ENCODE peak calls at places on chromosomes 11 and 22, in four cellular contexts. Q is A549, C is PC-3, S is fibroblast of the aortic adventitia. Y is an unnamed sample.

GRCh38 chr11:106495046-106495445 is 417.6 kb downstream of the AASDHPPT start:
- DNase-seq in Q (no peak), C (peak), S (no peak), Y (peak)

GRCh38 chr22:38153821-38154562 is 27.6 kb downstream of the PLA2G6 start:
- DNase-seq in Q (no peak), C (no peak), S (no peak), Y (no peak)

GRCh38 chr11:79439430-79439892 is 1.4 kb downstream of the TENM4 start:
- DNase-seq in Q (no peak), C (no peak), S (peak), Y (peak)

GRCh38 chr11:19380375-19380774 is 139.6 kb upstream of the E2F8 start:
- DNase-seq in Q (peak), C (peak), S (peak), Y (peak)

GRCh38 chr11:119671048-119671447 is 58.0 kb downstream of the NECTIN1 start:
- DNase-seq in Q (no peak), C (no peak), S (peak), Y (no peak)

GRCh38 chr22:45994516-45995404 is 17.8 kb upstream of the WNT7B start:
- DNase-seq in Q (peak), C (peak), S (peak), Y (peak)

GRCh38 chr22:24390576-24390975 is 36.8 kb upstream of the ADORA2A start:
- DNase-seq in Q (no peak), C (no peak), S (peak), Y (no peak)

GRCh38 chr11:129249351-129249750 is 57.2 kb upstream of the ARHGAP32 start:
- DNase-seq in Q (peak), C (peak), S (peak), Y (peak)

GRCh38 chr22:47695176-47695575 is 932.7 kb downstream of the TBC1D22A start:
- DNase-seq in Q (no peak), C (no peak), S (no peak), Y (no peak)

GRCh38 chr22:31659246-31659645 is 2.8 kb downstream of the PISD start:
- DNase-seq in Q (no peak), C (no peak), S (no peak), Y (peak)

GRCh38 chr22:22158207-22158816 is 86.3 kb upstream of the VPREB1 start:
- DNase-seq in Q (no peak), C (no peak), S (no peak), Y (no peak)

GRCh38 chr22:19289475-19290161 is 1.9 kb downstream of the CLTCL1 start:
- DNase-seq in Q (no peak), C (peak), S (peak), Y (peak)

GRCh38 chr22:36562261-36562835 is 33.4 kb upstream of the EIF3D start:
- DNase-seq in Q (peak), C (peak), S (peak), Y (peak)

GRCh38 chr11:44427432-44427831 is 117.5 kb upstream of the ALX4 start:
- DNase-seq in Q (no peak), C (peak), S (no peak), Y (no peak)

GRCh38 chr11:16114978-16115871 is 241.1 kb downstream of the SOX6 start:
- DNase-seq in Q (no peak), C (no peak), S (no peak), Y (no peak)

GRCh38 chr22:41862160-41862529 is 29.2 kb downstream of the SREBF2 start:
- DNase-seq in Q (no peak), C (no peak), S (peak), Y (no peak)

GRCh38 chr11:112525844-112526590 is 265.4 kb upstream of the PLET1 start:
- DNase-seq in Q (no peak), C (no peak), S (no peak), Y (peak)

GRCh38 chr11:11163256-11163655 is 189.8 kb downstream of the CSNK2A3 start:
- DNase-seq in Q (peak), C (peak), S (no peak), Y (no peak)

GRCh38 chr11:113440816-113441215 is 34.4 kb downstream of the DRD2 start:
- DNase-seq in Q (no peak), C (no peak), S (no peak), Y (no peak)

GRCh38 chr22:49721211-49721763 is 106.4 kb downstream of the BRD1 start:
- DNase-seq in Q (no peak), C (no peak), S (no peak), Y (no peak)

GRCh38 chr22:36194971-36195370 is 6.6 kb downstream of the APOL4 start:
- DNase-seq in Q (peak), C (peak), S (peak), Y (peak)

GRCh38 chr11:72864692-72865655 is 50.8 kb downstream of the ATG16L2 start:
- DNase-seq in Q (no peak), C (peak), S (peak), Y (peak)

GRCh38 chr11:66886671-66887221 is 29.9 kb downstream of the LRFN4 start:
- DNase-seq in Q (peak), C (no peak), S (peak), Y (peak)

GRCh38 chr11:82315093-82315492 is 418.6 kb downstream of the FAM181B start:
- DNase-seq in Q (no peak), C (peak), S (no peak), Y (peak)
- TF ChIP-seq CTCF in Q (no peak), C (peak), S (no peak), Y (peak)

GRCh38 chr11:65855927-65856363 is 2.0 kb downstream of the CFL1 start:
- DNase-seq in Q (no peak), C (no peak), S (no peak), Y (no peak)

GRCh38 chr11:65854161-65854592 is 3.8 kb downstream of the CFL1 start:
- DNase-seq in Q (no peak), C (no peak), S (no peak), Y (no peak)

GRCh38 chr11:65856689-65857499 is 1.1 kb downstream of the CFL1 start:
- DNase-seq in Q (no peak), C (peak), S (peak), Y (peak)

GRCh38 chr11:65853249-65853979 is 4.6 kb downstream of the CFL1 start:
- DNase-seq in Q (no peak), C (no peak), S (no peak), Y (no peak)

DNA sequence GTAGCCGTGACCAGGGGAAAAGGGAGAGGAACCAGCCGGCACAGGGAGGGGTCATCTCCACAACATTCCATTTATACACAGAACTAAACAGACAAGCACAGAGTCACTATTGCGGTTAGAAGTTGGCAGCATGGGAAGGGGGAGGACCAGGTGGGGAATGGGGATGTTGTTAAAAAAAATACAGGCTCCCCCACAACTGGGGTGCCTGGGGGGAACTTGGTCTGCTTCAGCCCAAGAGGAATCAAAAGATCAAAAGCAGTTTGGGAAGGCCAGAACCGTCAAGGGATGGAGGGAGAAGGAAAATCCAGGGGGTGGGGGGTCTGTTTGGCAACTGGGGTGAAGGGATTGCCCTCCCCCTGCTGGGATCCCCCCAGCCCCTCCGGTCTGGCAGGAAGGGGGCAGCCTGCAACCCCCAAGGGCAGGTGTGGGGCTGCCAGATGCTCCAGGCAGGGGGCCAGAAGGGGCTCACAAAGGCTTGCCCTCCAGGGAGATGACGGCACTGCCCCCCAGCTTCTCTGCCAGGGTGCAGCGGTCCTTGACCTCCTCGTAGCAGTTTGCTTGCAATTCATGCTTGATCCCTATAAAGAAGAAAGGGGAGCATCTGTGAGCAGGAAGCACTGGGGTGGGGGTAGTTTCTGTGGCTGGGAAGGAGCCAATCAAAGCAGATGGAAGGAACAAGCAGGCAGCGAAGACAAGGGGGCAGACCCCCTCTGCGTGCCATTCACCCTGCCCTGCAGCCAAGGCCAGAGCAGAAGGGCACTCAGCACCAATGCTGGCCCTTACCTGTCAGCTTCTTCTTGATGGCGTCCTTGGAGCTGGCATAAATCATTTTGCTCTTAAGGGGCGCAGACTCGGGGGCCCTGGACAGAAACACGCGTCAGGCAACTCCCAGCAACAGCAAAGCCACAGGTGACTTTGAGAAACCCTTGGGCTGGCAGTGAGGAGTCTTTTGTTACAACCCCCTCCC is 2.8 kb downstream of the CFL1 start:
- DNase-seq in Q (no peak), C (no peak), S (no peak), Y (no peak)
- H3K4me3 ChIP-seq in Q (no peak), C (peak), S (peak), Y (no peak)

GRCh38 chr11:74319139-74319538 is 7.7 kb upstream of the P4HA3 start:
- DNase-seq in Q (no peak), C (peak), S (peak), Y (peak)

GRCh38 chr11:74320538-74320937 is 9.1 kb upstream of the P4HA3 start:
- DNase-seq in Q (no peak), C (peak), S (peak), Y (peak)

GRCh38 chr11:74321487-74322188 is 10.2 kb upstream of the P4HA3 start:
- DNase-seq in Q (no peak), C (peak), S (peak), Y (peak)

GRCh38 chr11:74316772-74317505 is 5.5 kb upstream of the P4HA3 start:
- DNase-seq in Q (no peak), C (no peak), S (peak), Y (no peak)

DNA sequence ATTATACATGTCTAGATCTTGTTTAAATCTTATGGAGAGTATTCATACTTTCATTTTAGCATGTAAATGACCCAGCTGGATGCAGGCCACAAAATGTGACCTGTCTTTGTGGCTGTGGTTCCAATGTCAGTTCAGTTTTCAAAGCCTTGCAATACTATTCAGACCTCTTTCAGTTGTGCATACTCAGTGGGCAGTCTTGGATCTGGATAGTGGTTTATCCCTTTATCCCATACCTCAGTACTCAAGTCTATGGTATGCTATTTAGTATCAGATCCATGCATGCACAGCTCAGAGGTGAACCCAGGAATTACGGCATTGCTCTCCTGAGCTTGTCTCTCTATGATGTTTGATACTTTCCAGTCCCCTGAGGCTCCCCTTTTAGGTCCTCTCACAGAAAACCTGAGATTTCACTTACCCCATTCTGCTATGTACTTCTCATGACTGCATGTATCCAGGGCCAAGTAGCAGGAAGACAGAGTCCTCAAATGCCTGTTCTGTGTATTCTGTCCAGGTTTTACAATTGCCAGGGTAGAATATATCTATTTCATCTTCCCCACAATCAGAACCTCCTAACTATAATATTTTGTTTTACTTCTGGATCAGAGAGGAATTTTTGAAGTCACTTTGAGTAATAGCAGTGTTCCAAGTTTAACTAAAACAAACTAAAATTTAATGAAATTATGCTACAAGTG is 6.9 kb upstream of the P4HA3 start:
- DNase-seq in Q (no peak), C (peak), S (peak), Y (no peak)
- TF ChIP-seq CTCF in Q (no peak), C (no peak), S (no peak), Y (no peak)

GRCh38 chr11:75839851-75840250 is 24.8 kb downstream of the UVRAG start:
- DNase-seq in Q (no peak), C (no peak), S (peak), Y (peak)

GRCh38 chr11:75840560-75840959 is 25.6 kb downstream of the UVRAG start:
- DNase-seq in Q (no peak), C (no peak), S (no peak), Y (no peak)

GRCh38 chr11:75836422-75836821 is 21.4 kb downstream of the UVRAG start:
- DNase-seq in Q (no peak), C (no peak), S (no peak), Y (no peak)

GRCh38 chr11:75831915-75832502 is 17.0 kb downstream of the UVRAG start:
- DNase-seq in Q (no peak), C (no peak), S (no peak), Y (no peak)

GRCh38 chr11:75834728-75835127 is 19.7 kb downstream of the UVRAG start:
- DNase-seq in Q (no peak), C (no peak), S (no peak), Y (no peak)
- H3K4me3 ChIP-seq in Q (no peak), C (no peak), S (no peak), Y (no peak)

DNA sequence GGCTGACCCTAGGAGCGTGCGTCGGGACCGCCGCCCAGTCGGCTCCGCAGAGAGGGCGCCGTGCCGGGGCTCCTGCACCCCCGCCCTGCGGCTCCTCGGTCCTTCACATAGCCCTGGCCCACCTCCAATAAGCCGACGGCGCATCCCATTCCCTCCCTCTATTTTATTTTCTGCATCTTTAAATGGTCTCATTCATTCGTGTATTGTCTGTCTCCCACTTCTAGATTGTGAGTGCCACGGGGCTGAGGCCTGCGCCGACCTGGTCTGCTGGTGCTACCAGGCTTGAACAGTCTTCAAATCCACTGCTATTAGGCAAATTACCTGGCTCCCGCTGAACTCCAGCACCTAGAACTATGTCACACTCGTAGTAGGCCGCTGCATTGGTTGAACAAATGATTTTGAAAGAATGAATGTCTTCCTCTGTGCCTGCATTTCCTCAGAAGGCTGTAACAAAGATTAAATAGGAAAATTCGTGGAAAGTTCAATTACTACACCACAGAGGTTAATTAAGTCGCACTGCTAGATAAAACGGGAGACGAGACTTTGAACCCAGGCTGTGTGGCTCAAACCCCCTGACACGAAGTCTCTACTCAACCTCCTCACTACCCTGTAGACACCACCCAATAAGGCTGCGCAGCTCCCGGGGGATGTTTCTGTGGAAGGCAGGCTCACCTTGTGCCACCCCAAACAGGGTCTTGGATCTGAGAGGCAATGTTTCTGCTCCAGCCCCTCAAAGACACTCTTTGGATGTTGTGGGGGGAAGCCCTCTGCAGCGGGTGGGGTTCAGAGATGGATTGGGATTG is 1.2 kb upstream of the PPP1R14B start:
- DNase-seq in Q (no peak), C (no peak), S (no peak), Y (no peak)
- TF ChIP-seq CTCF in Q (no peak), C (no peak), S (no peak), Y (peak)

GRCh38 chr11:2447951-2448650 is 3.3 kb downstream of the KCNQ1 start:
- DNase-seq in Q (no peak), C (no peak), S (no peak), Y (no peak)

GRCh38 chr11:2446590-2447252 is 1.9 kb downstream of the KCNQ1 start:
- DNase-seq in Q (no peak), C (no peak), S (no peak), Y (no peak)

GRCh38 chr11:2448661-2449547 is 4.1 kb downstream of the KCNQ1 start:
- DNase-seq in Q (no peak), C (no peak), S (no peak), Y (no peak)

GRCh38 chr11:2445948-2446551 is 1.2 kb downstream of the KCNQ1 start:
- DNase-seq in Q (no peak), C (no peak), S (no peak), Y (no peak)

GRCh38 chr11:2447253-2447950 is 2.6 kb downstream of the KCNQ1 start:
- DNase-seq in Q (no peak), C (no peak), S (no peak), Y (no peak)
- H3K4me3 ChIP-seq in Q (no peak), C (no peak), S (no peak), Y (no peak)